ENCODE peak calls at places on chromosomes 2 and 18, in seven cellular contexts. One of them, this sample, is unnamed.

GRCh38 chr2:86066007-86066578 is 39.6 kb downstream of the POLR1A start:
- DNase-seq in right cardiac atrium: no peak
- DNase-seq in psoas muscle: no peak
- DNase-seq in OCI-LY7: no peak
- DNase-seq in astrocyte: no peak
- DNase-seq in SJSA1: no peak
- DNase-seq in CD8-positive, alpha-beta T cell: no peak
- DNase-seq in this sample: no peak

GRCh38 chr2:195533771-195534642 is 123.0 kb upstream of the SLC39A10 start:
- DNase-seq in right cardiac atrium: peak; percentile 65
- DNase-seq in psoas muscle: peak; percentile 58
- DNase-seq in OCI-LY7: peak; percentile 39
- DNase-seq in astrocyte: peak; percentile 95
- DNase-seq in SJSA1: peak; percentile 77
- DNase-seq in CD8-positive, alpha-beta T cell: peak; percentile 30
- DNase-seq in this sample: peak; percentile 29

GRCh38 chr2:157468931-157469708 is 25.2 kb upstream of the CYTIP start:
- DNase-seq in right cardiac atrium: no peak
- DNase-seq in psoas muscle: no peak
- DNase-seq in OCI-LY7: peak; percentile 90
- DNase-seq in astrocyte: peak; percentile 78
- DNase-seq in SJSA1: no peak
- DNase-seq in CD8-positive, alpha-beta T cell: no peak
- DNase-seq in this sample: no peak

GRCh38 chr2:181949047-181949446 is 36.6 kb upstream of the PPP1R1C start:
- DNase-seq in right cardiac atrium: no peak
- DNase-seq in psoas muscle: no peak
- DNase-seq in OCI-LY7: no peak
- DNase-seq in astrocyte: peak; percentile 60
- DNase-seq in SJSA1: no peak
- DNase-seq in CD8-positive, alpha-beta T cell: no peak
- DNase-seq in this sample: no peak

GRCh38 chr2:174438146-174438886 is 42.8 kb downstream of the SCRN3 start:
- DNase-seq in right cardiac atrium: peak; percentile 73
- DNase-seq in psoas muscle: peak; percentile 69
- DNase-seq in OCI-LY7: no peak
- DNase-seq in astrocyte: no peak
- DNase-seq in SJSA1: no peak
- DNase-seq in CD8-positive, alpha-beta T cell: no peak
- DNase-seq in this sample: peak; percentile 56

GRCh38 chr2:12805032-12805431 is 88.3 kb downstream of the TRIB2 start:
- DNase-seq in right cardiac atrium: no peak
- DNase-seq in psoas muscle: no peak
- DNase-seq in OCI-LY7: no peak
- DNase-seq in astrocyte: no peak
- DNase-seq in SJSA1: no peak
- DNase-seq in CD8-positive, alpha-beta T cell: no peak
- DNase-seq in this sample: no peak

GRCh38 chr2:29502452-29502851 is 387.2 kb downstream of the CLIP4 start:
- DNase-seq in right cardiac atrium: no peak
- DNase-seq in psoas muscle: no peak
- DNase-seq in OCI-LY7: no peak
- DNase-seq in astrocyte: peak; percentile 70
- DNase-seq in SJSA1: no peak
- DNase-seq in CD8-positive, alpha-beta T cell: no peak
- DNase-seq in this sample: no peak

GRCh38 chr2:43939695-43940094 is 56.1 kb downstream of the LRPPRC start:
- DNase-seq in right cardiac atrium: no peak
- DNase-seq in psoas muscle: no peak
- DNase-seq in OCI-LY7: no peak
- DNase-seq in astrocyte: no peak
- DNase-seq in SJSA1: no peak
- DNase-seq in CD8-positive, alpha-beta T cell: no peak
- DNase-seq in this sample: no peak

GRCh38 chr2:135768863-135769262 is 27.2 kb downstream of the UBXN4 start:
- DNase-seq in right cardiac atrium: no peak
- DNase-seq in psoas muscle: no peak
- DNase-seq in OCI-LY7: no peak
- DNase-seq in astrocyte: no peak
- DNase-seq in SJSA1: no peak
- DNase-seq in CD8-positive, alpha-beta T cell: no peak
- DNase-seq in this sample: no peak

GRCh38 chr2:74063486-74063885 is 78.8 kb downstream of the TET3 start:
- DNase-seq in right cardiac atrium: no peak
- DNase-seq in psoas muscle: no peak
- DNase-seq in OCI-LY7: no peak
- DNase-seq in astrocyte: no peak
- DNase-seq in SJSA1: no peak
- DNase-seq in CD8-positive, alpha-beta T cell: no peak
- DNase-seq in this sample: no peak

GRCh38 chr2:146978891-146979555 is 865.8 kb upstream of the ACVR2A start:
- DNase-seq in right cardiac atrium: no peak
- DNase-seq in psoas muscle: no peak
- DNase-seq in OCI-LY7: no peak
- DNase-seq in astrocyte: peak; percentile 85
- DNase-seq in SJSA1: no peak
- DNase-seq in CD8-positive, alpha-beta T cell: no peak
- DNase-seq in this sample: no peak

GRCh38 chr2:163812926-163813520 is 77.2 kb upstream of the FIGN start:
- DNase-seq in right cardiac atrium: no peak
- DNase-seq in psoas muscle: no peak
- DNase-seq in OCI-LY7: no peak
- DNase-seq in astrocyte: peak; percentile 43
- DNase-seq in SJSA1: no peak
- DNase-seq in CD8-positive, alpha-beta T cell: no peak
- DNase-seq in this sample: no peak

GRCh38 chr18:49227456-49227855 is 233.0 kb downstream of the DYM start:
- DNase-seq in right cardiac atrium: no peak
- DNase-seq in psoas muscle: no peak
- DNase-seq in OCI-LY7: no peak
- DNase-seq in astrocyte: no peak
- DNase-seq in SJSA1: no peak
- DNase-seq in CD8-positive, alpha-beta T cell: no peak
- DNase-seq in this sample: no peak

GRCh38 chr2:189802396-189802912 is 18.2 kb downstream of the PMS1 start:
- DNase-seq in right cardiac atrium: no peak
- DNase-seq in psoas muscle: no peak
- DNase-seq in OCI-LY7: no peak
- DNase-seq in astrocyte: no peak
- DNase-seq in SJSA1: no peak
- DNase-seq in CD8-positive, alpha-beta T cell: no peak
- DNase-seq in this sample: no peak

GRCh38 chr18:24368749-24369148 is 28.9 kb downstream of the OSBPL1A start:
- DNase-seq in right cardiac atrium: no peak
- DNase-seq in psoas muscle: no peak
- DNase-seq in OCI-LY7: no peak
- DNase-seq in astrocyte: no peak
- DNase-seq in SJSA1: peak; percentile 10
- DNase-seq in CD8-positive, alpha-beta T cell: no peak
- DNase-seq in this sample: no peak

GRCh38 chr2:60633615-60634014 is 80.2 kb upstream of the BCL11A start:
- DNase-seq in right cardiac atrium: no peak
- DNase-seq in psoas muscle: no peak
- DNase-seq in OCI-LY7: no peak
- DNase-seq in astrocyte: no peak
- DNase-seq in SJSA1: no peak
- DNase-seq in CD8-positive, alpha-beta T cell: no peak
- DNase-seq in this sample: no peak

GRCh38 chr2:31528823-31529222 is 51.9 kb downstream of the SRD5A2 start:
- DNase-seq in right cardiac atrium: no peak
- DNase-seq in psoas muscle: no peak
- DNase-seq in OCI-LY7: no peak
- DNase-seq in astrocyte: no peak
- DNase-seq in SJSA1: no peak
- DNase-seq in CD8-positive, alpha-beta T cell: no peak
- DNase-seq in this sample: no peak

GRCh38 chr2:68936462-68936861 is 16.2 kb downstream of the GKN2 start:
- DNase-seq in right cardiac atrium: no peak
- DNase-seq in psoas muscle: no peak
- DNase-seq in OCI-LY7: no peak
- DNase-seq in astrocyte: peak; percentile 65
- DNase-seq in SJSA1: no peak
- DNase-seq in CD8-positive, alpha-beta T cell: no peak
- DNase-seq in this sample: no peak

GRCh38 chr2:134852518-134852917 is 14.1 kb downstream of the ACMSD start:
- DNase-seq in right cardiac atrium: no peak
- DNase-seq in psoas muscle: no peak
- DNase-seq in OCI-LY7: no peak
- DNase-seq in astrocyte: no peak
- DNase-seq in SJSA1: no peak
- DNase-seq in CD8-positive, alpha-beta T cell: no peak
- DNase-seq in this sample: no peak

GRCh38 chr2:212357606-212358005 is 181.0 kb downstream of the ERBB4 start:
- DNase-seq in right cardiac atrium: no peak
- DNase-seq in psoas muscle: no peak
- DNase-seq in OCI-LY7: no peak
- DNase-seq in astrocyte: no peak
- DNase-seq in SJSA1: no peak
- DNase-seq in CD8-positive, alpha-beta T cell: no peak
- DNase-seq in this sample: no peak

GRCh38 chr18:45106331-45106774 is 425.7 kb downstream of the SETBP1 start:
- DNase-seq in right cardiac atrium: no peak
- DNase-seq in psoas muscle: no peak
- DNase-seq in OCI-LY7: peak; percentile 76
- DNase-seq in astrocyte: peak; percentile 76
- DNase-seq in SJSA1: no peak
- DNase-seq in CD8-positive, alpha-beta T cell: no peak
- DNase-seq in this sample: no peak

GRCh38 chr18:76456018-76456750 is 38.9 kb downstream of the ZNF516 start:
- DNase-seq in right cardiac atrium: no peak
- DNase-seq in psoas muscle: no peak
- DNase-seq in OCI-LY7: no peak
- DNase-seq in astrocyte: no peak
- DNase-seq in SJSA1: no peak
- DNase-seq in CD8-positive, alpha-beta T cell: no peak
- DNase-seq in this sample: no peak

GRCh38 chr2:74502720-74503505 is 3.5 kb upstream of the LBX2 start:
- DNase-seq in right cardiac atrium: peak; percentile 95
- DNase-seq in psoas muscle: peak; percentile 90
- DNase-seq in OCI-LY7: no peak
- DNase-seq in astrocyte: peak; percentile 67
- DNase-seq in SJSA1: peak; percentile 79
- DNase-seq in CD8-positive, alpha-beta T cell: no peak
- DNase-seq in this sample: peak; percentile 87

GRCh38 chr2:20348542-20348941 is 2.1 kb downstream of the PUM2 start:
- DNase-seq in right cardiac atrium: no peak
- DNase-seq in psoas muscle: no peak
- DNase-seq in OCI-LY7: peak; percentile 63
- DNase-seq in astrocyte: no peak
- DNase-seq in SJSA1: no peak
- DNase-seq in CD8-positive, alpha-beta T cell: no peak
- DNase-seq in this sample: no peak
- H3K4me1 ChIP-seq in right cardiac atrium: peaks cover 12% of the 10 kb centered on the region
- H3K4me1 ChIP-seq in psoas muscle: peaks cover 45% of the 10 kb centered on the region
- H3K4me1 ChIP-seq in OCI-LY7: peaks cover 60% of the 10 kb centered on the region
- H3K4me1 ChIP-seq in astrocyte: peaks cover 16% of the 10 kb centered on the region
- H3K4me1 ChIP-seq in SJSA1: peaks cover 18% of the 10 kb centered on the region
- H3K4me1 ChIP-seq in CD8-positive, alpha-beta T cell: peaks cover 70% of the 10 kb centered on the region
- H3K4me1 ChIP-seq in this sample: peaks cover 85% of the 10 kb centered on the region

DNA sequence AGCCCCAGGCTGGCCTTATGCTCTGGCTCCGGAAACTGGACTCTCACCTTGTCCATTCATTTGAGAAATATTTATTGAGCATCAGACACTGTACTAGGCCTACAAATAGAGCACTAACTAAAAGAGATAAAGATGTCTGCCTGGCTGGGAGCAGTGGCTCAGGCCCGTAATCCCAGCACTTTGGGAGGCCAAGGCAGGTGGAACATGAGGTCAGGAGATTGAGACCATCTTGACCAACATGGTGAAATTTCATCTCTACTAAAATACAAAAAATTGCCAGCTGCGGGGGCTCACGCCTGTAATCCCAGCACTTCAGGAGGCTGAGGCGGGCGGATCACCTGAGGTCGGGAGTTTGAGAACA is 7.6 kb upstream of the MRPL33 start:
- DNase-seq in right cardiac atrium: no peak
- DNase-seq in psoas muscle: no peak
- DNase-seq in OCI-LY7: no peak
- DNase-seq in astrocyte: no peak
- DNase-seq in SJSA1: no peak
- DNase-seq in CD8-positive, alpha-beta T cell: no peak
- DNase-seq in this sample: no peak
- H3K4me3 ChIP-seq in right cardiac atrium: no peak overlapping the region
- H3K4me3 ChIP-seq in psoas muscle: no peak overlapping the region
- H3K4me3 ChIP-seq in OCI-LY7: no peak overlapping the region
- H3K4me3 ChIP-seq in astrocyte: no peak overlapping the region
- H3K4me3 ChIP-seq in SJSA1: no peak overlapping the region
- H3K4me3 ChIP-seq in CD8-positive, alpha-beta T cell: no peak overlapping the region
- H3K4me3 ChIP-seq in this sample: no peak overlapping the region

DNA sequence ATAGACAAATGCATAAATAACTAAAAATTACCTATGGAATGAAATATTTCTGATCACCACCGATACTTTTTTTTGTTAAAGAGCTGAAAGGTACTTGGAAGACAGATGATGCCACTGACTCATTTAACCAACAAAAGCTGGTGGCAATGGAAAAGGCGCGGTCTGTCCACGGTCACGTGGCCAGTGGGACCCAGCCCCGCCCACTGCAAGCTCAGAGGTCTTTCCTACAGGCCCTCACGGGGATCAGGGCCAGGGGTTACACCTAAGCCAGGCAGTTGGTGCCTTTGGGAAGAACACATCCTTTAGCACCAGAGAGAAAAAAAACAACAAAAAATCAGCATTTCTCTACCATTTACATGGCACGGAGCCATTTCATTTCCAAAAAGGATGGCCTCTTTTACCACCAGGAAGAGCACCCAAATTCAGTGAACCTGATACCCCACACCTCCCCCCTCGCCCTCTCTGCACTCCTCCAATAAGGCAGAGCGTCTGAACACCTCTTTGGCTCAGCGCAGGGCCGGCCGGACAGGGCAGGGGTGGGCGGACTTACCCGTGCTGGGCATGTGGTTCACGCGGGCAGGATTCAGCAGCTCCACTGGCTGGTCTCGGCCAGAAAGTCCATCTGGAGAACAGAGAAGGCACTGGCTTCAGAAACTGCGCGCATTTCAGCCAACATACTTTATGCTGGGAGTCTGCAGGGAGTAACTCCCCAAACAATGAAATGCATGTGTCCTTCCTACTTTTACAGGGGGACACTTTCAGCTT is 164.6 kb downstream of the HDAC4 start:
- DNase-seq in right cardiac atrium: no peak
- DNase-seq in psoas muscle: no peak
- DNase-seq in OCI-LY7: no peak
- DNase-seq in astrocyte: no peak
- DNase-seq in SJSA1: no peak
- DNase-seq in CD8-positive, alpha-beta T cell: no peak
- DNase-seq in this sample: no peak
- H3K4me1 ChIP-seq in right cardiac atrium: peaks cover 15% of the 10 kb centered on the region
- H3K4me1 ChIP-seq in psoas muscle: peaks cover 84% of the 10 kb centered on the region
- H3K4me1 ChIP-seq in OCI-LY7: no peaks in the 10 kb centered on the region
- H3K4me1 ChIP-seq in astrocyte: no peaks in the 10 kb centered on the region
- H3K4me1 ChIP-seq in SJSA1: no peaks in the 10 kb centered on the region
- H3K4me1 ChIP-seq in CD8-positive, alpha-beta T cell: peaks cover 40% of the 10 kb centered on the region
- H3K4me1 ChIP-seq in this sample: peaks cover 37% of the 10 kb centered on the region

DNA sequence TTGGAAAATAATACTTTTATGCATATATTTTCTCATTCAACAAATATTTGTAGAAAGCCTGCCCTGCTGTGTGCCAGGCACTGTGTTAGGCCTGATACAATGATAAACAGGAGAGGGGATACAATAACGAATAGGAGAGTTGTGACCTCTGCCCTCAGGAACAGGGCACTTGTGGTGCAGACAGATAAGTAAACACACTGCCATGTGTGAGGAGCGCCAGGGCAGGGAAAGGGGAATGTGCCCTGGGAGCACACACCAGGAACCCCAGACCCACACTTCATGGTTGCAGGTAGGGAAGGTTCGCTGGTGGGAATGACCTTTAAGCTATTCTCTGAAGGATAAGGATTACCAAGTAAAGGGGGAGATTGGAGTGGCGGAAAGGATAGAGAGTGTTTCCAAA is 42.2 kb upstream of the DSC1 start:
- DNase-seq in right cardiac atrium: peak; percentile 24
- DNase-seq in psoas muscle: no peak
- DNase-seq in OCI-LY7: no peak
- DNase-seq in astrocyte: no peak
- DNase-seq in SJSA1: no peak
- DNase-seq in CD8-positive, alpha-beta T cell: no peak
- DNase-seq in this sample: no peak
- H3K4me3 ChIP-seq in right cardiac atrium: peak overlapping the region; percentile 67
- H3K4me3 ChIP-seq in psoas muscle: no peak overlapping the region
- H3K4me3 ChIP-seq in OCI-LY7: no peak overlapping the region
- H3K4me3 ChIP-seq in astrocyte: no peak overlapping the region
- H3K4me3 ChIP-seq in SJSA1: no peak overlapping the region
- H3K4me3 ChIP-seq in CD8-positive, alpha-beta T cell: no peak overlapping the region
- H3K4me3 ChIP-seq in this sample: peak overlapping the region; percentile 60